ENCODE peak calls at places on chromosomes 5 and 9, in five cellular contexts. One of them, this sample, is unnamed.

GRCh38 chr5:154916874-154917273 is 21.1 kb downstream of the GEMIN5 start:
- DNase-seq in lower leg skin: no peak
- DNase-seq in lower lobe of right lung: no peak
- DNase-seq in glutamatergic neuron: no peak
- DNase-seq in CD4-positive, alpha-beta T cell: no peak
- DNase-seq in this sample: no peak

GRCh38 chr9:10876333-10876732 is 263.5 kb upstream of the PTPRD start:
- DNase-seq in CD4-positive, alpha-beta T cell: no peak
- DNase-seq in lower lobe of right lung: no peak
- DNase-seq in lower leg skin: no peak
- DNase-seq in glutamatergic neuron: no peak
- DNase-seq in this sample: peak

GRCh38 chr9:24616858-24617257 is 71.2 kb upstream of the IZUMO3 start:
- DNase-seq in lower lobe of right lung: no peak
- DNase-seq in lower leg skin: no peak
- DNase-seq in CD4-positive, alpha-beta T cell: no peak
- DNase-seq in glutamatergic neuron: peak
- DNase-seq in this sample: peak

GRCh38 chr5:35803221-35803651 is 53.5 kb upstream of the IL7R start:
- DNase-seq in CD4-positive, alpha-beta T cell: no peak
- DNase-seq in glutamatergic neuron: peak
- DNase-seq in lower lobe of right lung: no peak
- DNase-seq in lower leg skin: no peak
- DNase-seq in this sample: no peak

GRCh38 chr9:14616188-14616982 is 76.8 kb downstream of the ZDHHC21 start:
- DNase-seq in lower leg skin: no peak
- DNase-seq in glutamatergic neuron: no peak
- DNase-seq in lower lobe of right lung: no peak
- DNase-seq in CD4-positive, alpha-beta T cell: no peak
- DNase-seq in this sample: peak

GRCh38 chr5:17185776-17186175 is 31.7 kb upstream of the BASP1 start:
- DNase-seq in CD4-positive, alpha-beta T cell: no peak
- DNase-seq in lower leg skin: peak
- DNase-seq in lower lobe of right lung: no peak
- DNase-seq in glutamatergic neuron: no peak
- DNase-seq in this sample: peak

GRCh38 chr9:120715331-120715924 is 1.2 kb upstream of the MEGF9 start:
- DNase-seq in lower leg skin: peak
- DNase-seq in lower lobe of right lung: no peak
- DNase-seq in glutamatergic neuron: peak
- DNase-seq in CD4-positive, alpha-beta T cell: no peak
- DNase-seq in this sample: no peak

GRCh38 chr5:172837640-172838039 is 3.6 kb downstream of the ERGIC1 start:
- DNase-seq in lower leg skin: no peak
- DNase-seq in glutamatergic neuron: no peak
- DNase-seq in lower lobe of right lung: peak
- DNase-seq in CD4-positive, alpha-beta T cell: no peak
- DNase-seq in this sample: no peak

GRCh38 chr5:165334186-165334585 is 1828.8 kb downstream of the MAT2B start:
- DNase-seq in CD4-positive, alpha-beta T cell: no peak
- DNase-seq in lower leg skin: no peak
- DNase-seq in lower lobe of right lung: no peak
- DNase-seq in glutamatergic neuron: no peak
- DNase-seq in this sample: peak

GRCh38 chr5:169196059-169196458 is 104.9 kb downstream of the SLIT3 start:
- DNase-seq in glutamatergic neuron: no peak
- DNase-seq in CD4-positive, alpha-beta T cell: no peak
- DNase-seq in lower lobe of right lung: no peak
- DNase-seq in lower leg skin: no peak
- DNase-seq in this sample: no peak

GRCh38 chr5:9440517-9440916 is 105.4 kb downstream of the SEMA5A start:
- DNase-seq in glutamatergic neuron: no peak
- DNase-seq in CD4-positive, alpha-beta T cell: no peak
- DNase-seq in lower lobe of right lung: no peak
- DNase-seq in lower leg skin: no peak
- DNase-seq in this sample: peak

GRCh38 chr9:109010676-109011655 is 2.3 kb downstream of the CTNNAL1 start:
- DNase-seq in CD4-positive, alpha-beta T cell: peak
- DNase-seq in glutamatergic neuron: no peak
- DNase-seq in lower leg skin: peak
- DNase-seq in lower lobe of right lung: no peak
- DNase-seq in this sample: peak

GRCh38 chr9:137099231-137099630 is 12.4 kb downstream of the MAN1B1 start:
- DNase-seq in CD4-positive, alpha-beta T cell: no peak
- DNase-seq in glutamatergic neuron: no peak
- DNase-seq in lower leg skin: no peak
- DNase-seq in lower lobe of right lung: no peak
- DNase-seq in this sample: no peak

GRCh38 chr9:137097761-137098462 is 11.1 kb downstream of the MAN1B1 start:
- DNase-seq in CD4-positive, alpha-beta T cell: no peak
- DNase-seq in glutamatergic neuron: no peak
- DNase-seq in lower leg skin: no peak
- DNase-seq in lower lobe of right lung: no peak
- DNase-seq in this sample: no peak

GRCh38 chr9:137096785-137097546 is 10.2 kb downstream of the MAN1B1 start:
- DNase-seq in lower lobe of right lung: no peak
- DNase-seq in CD4-positive, alpha-beta T cell: no peak
- DNase-seq in lower leg skin: no peak
- DNase-seq in glutamatergic neuron: no peak
- DNase-seq in this sample: no peak

GRCh38 chr9:137095664-137096517 is 9.1 kb downstream of the MAN1B1 start:
- DNase-seq in lower leg skin: no peak
- DNase-seq in CD4-positive, alpha-beta T cell: peak
- DNase-seq in glutamatergic neuron: no peak
- DNase-seq in lower lobe of right lung: peak
- DNase-seq in this sample: no peak
- TF ChIP-seq CTCF in lower leg skin: no peak
- TF ChIP-seq CTCF in CD4-positive, alpha-beta T cell: peak
- TF ChIP-seq CTCF in glutamatergic neuron: no peak
- TF ChIP-seq CTCF in lower lobe of right lung: peak
- TF ChIP-seq CTCF in this sample: no peak

GRCh38 chr9:132672413-132672690 is 2.1 kb downstream of the GTF3C4 start:
- DNase-seq in glutamatergic neuron: no peak
- DNase-seq in lower leg skin: no peak
- DNase-seq in lower lobe of right lung: no peak
- DNase-seq in CD4-positive, alpha-beta T cell: no peak
- DNase-seq in this sample: no peak
- TF ChIP-seq CTCF in glutamatergic neuron: no peak
- TF ChIP-seq CTCF in lower leg skin: no peak
- TF ChIP-seq CTCF in lower lobe of right lung: no peak
- TF ChIP-seq CTCF in CD4-positive, alpha-beta T cell: no peak
- TF ChIP-seq CTCF in this sample: no peak

GRCh38 chr5:15354011-15354410 is 146.0 kb upstream of the FBXL7 start:
- DNase-seq in lower leg skin: no peak
- DNase-seq in lower lobe of right lung: no peak
- DNase-seq in CD4-positive, alpha-beta T cell: no peak
- DNase-seq in glutamatergic neuron: no peak
- DNase-seq in this sample: no peak

GRCh38 chr5:15350614-15351013 is 149.4 kb upstream of the FBXL7 start:
- DNase-seq in glutamatergic neuron: no peak
- DNase-seq in lower lobe of right lung: no peak
- DNase-seq in CD4-positive, alpha-beta T cell: no peak
- DNase-seq in lower leg skin: no peak
- DNase-seq in this sample: no peak

GRCh38 chr5:15353086-15353645 is 146.8 kb upstream of the FBXL7 start:
- DNase-seq in lower lobe of right lung: no peak
- DNase-seq in CD4-positive, alpha-beta T cell: no peak
- DNase-seq in glutamatergic neuron: no peak
- DNase-seq in lower leg skin: no peak
- DNase-seq in this sample: no peak
- TF ChIP-seq CTCF in lower lobe of right lung: no peak
- TF ChIP-seq CTCF in CD4-positive, alpha-beta T cell: no peak
- TF ChIP-seq CTCF in glutamatergic neuron: no peak
- TF ChIP-seq CTCF in lower leg skin: no peak
- TF ChIP-seq CTCF in this sample: no peak

DNA sequence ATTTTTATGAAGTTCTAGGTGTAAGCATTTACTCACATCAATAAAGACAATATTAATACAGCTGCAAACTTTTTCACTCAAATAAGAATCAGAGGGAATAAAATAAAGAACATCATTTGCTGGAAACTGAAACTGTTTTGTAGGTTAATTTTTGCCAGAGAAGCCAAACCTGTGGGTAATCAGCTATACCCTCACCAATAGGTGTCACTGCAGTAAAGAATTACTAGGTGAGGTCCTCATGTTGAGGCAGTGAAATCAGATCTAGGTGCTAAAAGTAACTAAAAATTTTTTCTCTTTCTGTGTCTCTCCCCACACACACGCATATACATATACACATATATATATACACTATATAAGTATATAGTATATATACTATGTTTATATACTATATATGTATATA is 1016.3 kb upstream of the SEMA6A start:
- DNase-seq in CD4-positive, alpha-beta T cell: no peak
- DNase-seq in lower lobe of right lung: no peak
- DNase-seq in lower leg skin: no peak
- DNase-seq in glutamatergic neuron: no peak
- DNase-seq in this sample: peak
- TF ChIP-seq CTCF in CD4-positive, alpha-beta T cell: no peak
- TF ChIP-seq CTCF in lower lobe of right lung: no peak
- TF ChIP-seq CTCF in lower leg skin: no peak
- TF ChIP-seq CTCF in glutamatergic neuron: peak
- TF ChIP-seq CTCF in this sample: peak

DNA sequence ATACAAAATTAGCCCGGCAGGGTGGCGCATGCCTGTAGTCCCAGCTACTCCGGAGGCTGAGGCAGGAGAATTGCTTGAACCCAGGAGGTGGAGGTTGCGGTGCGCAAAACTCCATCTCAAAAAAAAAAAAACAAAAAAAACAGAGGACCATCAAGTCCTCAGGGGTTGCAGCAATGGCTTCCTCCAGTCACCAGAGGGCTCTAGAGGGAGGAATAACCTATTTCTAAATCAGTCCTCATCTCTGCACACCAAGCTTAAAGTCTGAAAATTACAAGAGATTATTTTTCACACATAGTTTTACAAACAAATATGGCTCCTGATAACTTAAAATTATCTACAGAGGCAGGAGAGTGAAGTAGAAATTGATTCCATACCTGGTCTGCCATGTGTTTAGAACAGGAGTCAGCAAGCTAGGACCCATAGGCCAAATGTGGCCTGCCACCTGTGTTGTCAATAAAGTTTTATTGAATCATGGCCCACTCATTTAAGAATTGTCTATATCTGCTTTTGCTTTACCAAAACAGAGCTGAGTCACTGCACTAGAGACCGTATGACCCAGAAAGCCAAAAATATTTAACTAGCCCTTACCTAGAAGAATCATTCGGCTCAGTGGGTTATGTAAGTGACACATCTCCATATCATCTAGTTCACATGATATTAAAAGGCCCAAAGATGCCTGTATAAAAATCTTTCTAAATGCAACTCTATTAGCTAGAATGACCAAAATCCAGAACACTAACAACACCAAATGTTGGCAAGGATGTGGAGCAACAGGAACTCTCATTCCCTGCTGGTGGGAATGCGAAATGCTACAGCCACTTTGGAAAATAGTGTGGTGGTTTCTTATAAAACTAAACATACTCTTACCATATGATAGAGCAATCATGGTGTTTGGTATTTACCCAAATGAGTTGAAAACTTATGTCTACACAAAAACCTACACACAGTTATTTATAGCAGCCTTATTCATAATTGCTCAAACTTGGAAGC is 207.7 kb downstream of the FRMD3 start:
- DNase-seq in glutamatergic neuron: no peak
- DNase-seq in lower leg skin: no peak
- DNase-seq in lower lobe of right lung: no peak
- DNase-seq in CD4-positive, alpha-beta T cell: no peak
- DNase-seq in this sample: no peak
- TF ChIP-seq CTCF in glutamatergic neuron: no peak
- TF ChIP-seq CTCF in lower leg skin: no peak
- TF ChIP-seq CTCF in lower lobe of right lung: no peak
- TF ChIP-seq CTCF in CD4-positive, alpha-beta T cell: no peak
- TF ChIP-seq CTCF in this sample: peak

DNA sequence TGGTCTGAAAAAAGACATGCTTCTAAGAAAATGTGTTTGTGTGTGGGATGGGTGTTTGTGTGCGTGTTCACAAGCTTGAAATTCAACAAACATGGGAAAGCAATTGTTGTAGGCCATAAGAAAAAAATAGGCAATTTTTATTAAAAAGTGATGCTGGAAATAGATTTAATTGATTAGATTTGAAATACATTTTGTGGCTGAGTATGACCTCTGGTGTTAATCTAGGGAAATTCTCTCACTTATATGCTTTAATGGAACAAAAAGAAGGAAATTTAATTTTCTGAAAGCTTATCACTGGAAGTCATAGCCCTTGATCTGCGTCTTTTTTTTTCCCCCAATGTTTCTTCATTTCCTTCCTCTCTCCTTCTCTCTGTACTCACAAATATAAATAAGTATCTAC is 3.5 kb upstream of the KCNN2 start:
- DNase-seq in CD4-positive, alpha-beta T cell: no peak
- DNase-seq in glutamatergic neuron: no peak
- DNase-seq in lower lobe of right lung: no peak
- DNase-seq in lower leg skin: no peak
- DNase-seq in this sample: no peak
- TF ChIP-seq CTCF in CD4-positive, alpha-beta T cell: no peak
- TF ChIP-seq CTCF in glutamatergic neuron: no peak
- TF ChIP-seq CTCF in lower lobe of right lung: no peak
- TF ChIP-seq CTCF in lower leg skin: no peak
- TF ChIP-seq CTCF in this sample: peak

GRCh38 chr9:21395778-21396717 is 10.8 kb upstream of the IFNA2 start:
- DNase-seq in lower lobe of right lung: peak
- DNase-seq in glutamatergic neuron: peak
- DNase-seq in CD4-positive, alpha-beta T cell: peak
- DNase-seq in lower leg skin: no peak
- DNase-seq in this sample: no peak

GRCh38 chr9:21392270-21392669 is 7.1 kb upstream of the IFNA2 start:
- DNase-seq in glutamatergic neuron: no peak
- DNase-seq in lower leg skin: no peak
- DNase-seq in lower lobe of right lung: no peak
- DNase-seq in CD4-positive, alpha-beta T cell: no peak
- DNase-seq in this sample: peak
- TF ChIP-seq CTCF in glutamatergic neuron: peak
- TF ChIP-seq CTCF in lower leg skin: no peak
- TF ChIP-seq CTCF in lower lobe of right lung: peak
- TF ChIP-seq CTCF in CD4-positive, alpha-beta T cell: no peak
- TF ChIP-seq CTCF in this sample: peak

This sample was measured in MCF 10A.